ENCODE peak calls at places on chromosomes 13 and 19, in five cellular contexts. A is left ventricle myocardium inferior, H is SK-N-SH, V is mesendoderm, L is colonic mucosa. Z is an unnamed sample. For H3K4me1, the result is how much of the 10 kb centered on the place peaks cover.

GRCh38 chr13:27704681-27705080 is 83.0 kb downstream of the POLR1D start:
- DNase-seq in V (no peak), L (no peak), H (no peak), A (no peak), Z (no peak)

GRCh38 chr19:3494051-3494450 is 6.4 kb downstream of the DOHH start:
- DNase-seq in V (peak), L (no peak), H (peak), A (no peak), Z (no peak)

GRCh38 chr13:108213946-108214345 is 1.4 kb downstream of the LIG4 start:
- DNase-seq in A (no peak), L (no peak), V (no peak), H (no peak), Z (no peak)

GRCh38 chr13:113558461-113558860 is 26.1 kb upstream of the TFDP1 start:
- DNase-seq in H (no peak), V (no peak), L (peak), A (no peak), Z (no peak)

GRCh38 chr13:24557121-24557520 is 44.5 kb upstream of the PARP4 start:
- DNase-seq in A (no peak), H (peak), V (no peak), L (no peak), Z (no peak)

GRCh38 chr13:114096031-114096485 is 36.4 kb downstream of the RASA3 start:
- DNase-seq in V (no peak), A (no peak), H (no peak), L (no peak), Z (no peak)

GRCh38 chr19:55419624-55420236 is 12.1 kb upstream of the UBE2S start:
- DNase-seq in A (no peak), V (no peak), H (no peak), L (no peak), Z (no peak)

GRCh38 chr13:25046985-25047660 is 48.8 kb upstream of the PABPC3 start:
- DNase-seq in H (peak), L (no peak), A (no peak), V (peak), Z (no peak)

GRCh38 chr13:112116187-112116950 is 49.4 kb downstream of the SOX1 start:
- DNase-seq in V (no peak), A (no peak), H (no peak), L (no peak), Z (no peak)

GRCh38 chr13:50426932-50427331 is 411.7 kb downstream of the KCNRG start:
- DNase-seq in H (no peak), L (no peak), A (no peak), V (no peak), Z (no peak)

GRCh38 chr19:48746738-48747575 is at the start of gene IZUMO1:
- DNase-seq in V (peak), L (peak), H (peak), A (peak), Z (no peak)

GRCh38 chr19:11530432-11530831 is 1.5 kb upstream of the ECSIT start:
- DNase-seq in L (peak), A (peak), H (peak), V (peak), Z (peak)

GRCh38 chr13:78228211-78228610 is 309.6 kb upstream of the EDNRB start:
- DNase-seq in A (no peak), H (no peak), L (no peak), V (no peak), Z (no peak)

GRCh38 chr13:59766236-59766635 is 397.5 kb downstream of the DIAPH3 start:
- DNase-seq in H (no peak), V (peak), A (no peak), L (no peak), Z (no peak)

GRCh38 chr19:40613669-40614594 is 12.8 kb downstream of the LTBP4 start:
- DNase-seq in L (peak), H (no peak), A (peak), V (peak), Z (no peak)

GRCh38 chr19:49057636-49058234 is at the start of gene CGB7:
- DNase-seq in H (peak), A (peak), L (peak), V (peak), Z (no peak)

GRCh38 chr19:14349426-14349825 is 31.8 kb upstream of the ADGRE5 start:
- DNase-seq in L (no peak), A (no peak), H (no peak), V (no peak), Z (no peak)

GRCh38 chr13:99434258-99434788 is 66.9 kb upstream of the TM9SF2 start:
- DNase-seq in H (no peak), L (no peak), A (no peak), V (peak), Z (no peak)

GRCh38 chr19:55931936-55932386 is at the start of gene NLRP13:
- DNase-seq in L (no peak), A (no peak), V (no peak), H (no peak), Z (no peak)

GRCh38 chr13:23578411-23579071 is 8.3 kb downstream of the TNFRSF19 start:
- DNase-seq in V (peak), L (peak), H (peak), A (peak), Z (peak)

GRCh38 chr19:44552324-44552723 is 22.8 kb upstream of the CEACAM20 start:
- DNase-seq in L (peak), H (peak), V (peak), A (no peak), Z (peak)

GRCh38 chr19:33796164-33797100 is at the start of gene KCTD15:
- DNase-seq in V (peak), A (peak), L (peak), H (peak), Z (no peak)

GRCh38 chr19:4471400-4472173 is 510 bp upstream of the HDGFL2 start:
- DNase-seq in V (peak), H (peak), A (peak), L (peak), Z (peak)

GRCh38 chr13:114071991-114072390 is 60.4 kb downstream of the RASA3 start:
- DNase-seq in A (no peak), L (no peak), V (no peak), H (no peak), Z (no peak)

GRCh38 chr19:4474504-4475136 is 2.5 kb downstream of the HDGFL2 start:
- DNase-seq in L (no peak), A (no peak), V (peak), H (peak), Z (peak)

GRCh38 chr19:35363001-35363590 is 4.8 kb downstream of the FFAR3 start:
- DNase-seq in A (no peak), V (no peak), L (no peak), H (no peak), Z (no peak)

GRCh38 chr19:35362261-35363000 is 4.2 kb downstream of the FFAR3 start:
- DNase-seq in A (no peak), H (no peak), L (no peak), V (no peak), Z (no peak)

GRCh38 chr19:35360880-35361420 is 2.7 kb downstream of the FFAR3 start:
- DNase-seq in H (no peak), A (no peak), V (no peak), L (no peak), Z (no peak)

GRCh38 chr19:35365303-35365702 is 5.6 kb upstream of the GPR42 start:
- DNase-seq in L (no peak), A (no peak), V (no peak), H (no peak), Z (no peak)

GRCh38 chr19:35363711-35364425 is 5.6 kb downstream of the FFAR3 start:
- DNase-seq in H (no peak), L (no peak), V (no peak), A (no peak), Z (no peak)
- H3K4me1 ChIP-seq in H (under half), L (under half), V (under half), A (under half), Z (under half)

DNA sequence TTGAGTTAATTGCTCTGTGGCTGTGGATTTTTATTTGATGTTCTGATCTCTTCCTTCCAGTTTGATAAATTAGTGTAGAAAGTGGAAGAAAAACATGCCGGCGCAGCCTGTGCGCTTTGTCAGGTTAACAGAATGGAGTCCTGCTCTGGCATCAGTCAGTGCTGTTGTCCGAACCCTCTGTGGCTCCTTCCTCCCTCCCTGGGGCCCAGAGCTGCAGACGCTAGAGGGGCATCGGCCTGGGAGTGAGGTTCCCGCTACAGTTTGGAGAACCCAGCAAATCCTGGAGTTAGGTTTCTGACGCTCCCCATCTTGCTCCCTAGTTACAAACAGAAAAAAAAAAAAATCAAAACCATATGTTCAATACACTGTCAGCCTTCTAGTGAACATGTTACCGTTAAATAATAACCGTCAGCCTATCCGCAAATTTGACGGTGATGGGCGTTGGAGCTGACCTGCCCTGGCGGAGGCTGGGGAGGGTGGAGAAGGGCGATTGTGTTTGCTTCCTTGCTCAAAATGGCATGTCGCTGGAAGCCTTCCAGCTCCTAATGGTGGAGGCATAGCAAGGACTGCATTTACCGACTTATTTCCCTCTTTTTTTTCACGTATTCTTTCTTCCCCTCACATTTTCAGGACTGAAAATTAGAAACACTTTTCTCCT is 13.5 kb downstream of the MBNL2 start:
- DNase-seq in V (no peak), A (no peak), L (peak), H (peak), Z (no peak)
- H3K4me3 ChIP-seq in V (no peak), A (peak), L (no peak), H (peak), Z (no peak)

GRCh38 chr19:584240-585001 is 5.3 kb upstream of the HCN2 start:
- DNase-seq in H (peak), A (peak), L (no peak), V (peak), Z (peak)
- H3K4me1 ChIP-seq in H (under half), A (half or more), L (under half), V (under half), Z (under half)

GRCh38 chr13:44012910-44013309 is 133.2 kb downstream of the LACC1 start:
- DNase-seq in L (no peak), V (no peak), A (no peak), H (no peak), Z (no peak)

GRCh38 chr13:44015808-44016207 is 136.1 kb downstream of the LACC1 start:
- DNase-seq in H (no peak), A (no peak), V (no peak), L (no peak), Z (no peak)

GRCh38 chr13:44015133-44015532 is 135.4 kb downstream of the LACC1 start:
- DNase-seq in H (no peak), V (no peak), L (no peak), A (no peak), Z (no peak)

GRCh38 chr13:44014501-44014900 is 134.8 kb downstream of the LACC1 start:
- DNase-seq in V (no peak), A (no peak), H (no peak), L (no peak), Z (no peak)

DNA sequence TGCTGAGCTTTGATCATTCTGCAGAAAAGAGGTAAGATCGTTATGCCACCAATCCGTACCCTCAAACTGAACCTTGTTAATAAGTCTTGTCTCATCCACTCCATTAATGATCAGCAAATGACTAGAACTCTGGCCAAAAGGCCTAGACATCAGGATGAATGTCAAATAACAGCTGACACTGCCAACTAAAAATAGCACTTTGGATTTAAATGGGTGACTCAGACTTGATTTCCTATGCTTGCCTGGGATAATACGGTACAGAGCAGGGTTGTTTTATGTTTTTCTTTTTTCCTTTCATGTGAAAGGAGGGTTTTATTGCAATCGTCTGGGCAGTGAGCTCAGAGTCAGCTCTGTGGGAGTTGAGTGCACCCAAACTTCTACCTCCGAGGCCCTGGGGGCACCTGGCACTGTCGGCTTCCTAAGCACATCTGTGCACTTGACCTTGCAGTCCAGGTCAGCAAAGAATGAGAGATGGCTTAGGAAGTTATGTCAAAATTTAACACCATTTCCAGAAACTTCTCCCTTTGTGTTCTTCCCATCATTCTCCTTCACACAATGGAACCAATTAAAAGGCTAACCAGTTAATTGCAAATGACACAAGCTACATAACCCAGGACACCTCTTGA is 134.1 kb downstream of the LACC1 start:
- DNase-seq in V (no peak), L (no peak), A (no peak), H (no peak), Z (no peak)
- H3K4me3 ChIP-seq in V (no peak), L (no peak), A (no peak), H (no peak), Z (no peak)

GRCh38 chr19:13342672-13343071 is 163.6 kb downstream of the CACNA1A start:
- DNase-seq in H (no peak), L (no peak), A (no peak), V (no peak), Z (no peak)

GRCh38 chr19:13334801-13335481 is 171.3 kb downstream of the CACNA1A start:
- DNase-seq in A (no peak), L (no peak), H (no peak), V (no peak), Z (no peak)

GRCh38 chr19:13337181-13337580 is 169.1 kb downstream of the CACNA1A start:
- DNase-seq in A (no peak), H (no peak), V (no peak), L (no peak), Z (no peak)

GRCh38 chr19:13343514-13343913 is 162.8 kb downstream of the CACNA1A start:
- DNase-seq in V (no peak), A (no peak), L (no peak), H (no peak), Z (no peak)

GRCh38 chr19:13339869-13340268 is 166.4 kb downstream of the CACNA1A start:
- DNase-seq in A (no peak), L (no peak), V (no peak), H (no peak), Z (no peak)
- H3K4me1 ChIP-seq in A (under half), L (under half), V (under half), H (under half), Z (under half)

DNA sequence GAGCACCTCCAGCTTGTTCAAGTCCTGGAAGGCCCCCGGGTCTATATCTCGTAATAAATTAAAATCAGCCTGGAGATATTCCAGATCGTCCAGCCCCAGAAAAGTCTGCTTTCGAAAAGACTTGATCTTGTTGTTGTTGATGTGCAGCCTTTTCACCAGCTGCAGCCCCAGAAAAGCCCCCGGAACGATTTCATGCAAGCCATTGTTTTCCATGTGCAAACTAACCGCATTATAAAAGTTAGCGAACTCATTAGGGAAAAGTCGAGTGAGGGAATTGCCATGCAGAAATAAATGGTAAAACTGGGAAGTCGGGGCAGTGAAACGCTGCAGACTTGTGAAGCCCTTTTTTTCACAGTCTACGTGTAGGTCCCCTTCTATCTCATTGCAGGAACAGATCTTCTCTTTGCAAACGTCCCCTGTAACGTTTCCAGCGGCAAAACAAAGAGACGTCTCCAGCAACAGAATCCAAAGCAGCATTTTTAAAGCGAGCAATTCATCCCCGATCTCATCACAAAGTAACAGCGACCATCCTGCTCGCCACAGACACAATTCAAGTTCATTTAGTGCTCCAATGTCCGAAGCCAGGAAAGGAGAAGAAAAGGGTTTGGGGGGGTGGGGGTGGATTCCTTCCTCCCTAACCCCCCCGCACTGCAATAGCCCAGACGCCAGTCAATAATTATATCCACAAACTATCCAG is 1.1 kb downstream of the SLITRK1 start:
- DNase-seq in A (no peak), L (no peak), H (no peak), V (no peak), Z (no peak)
- H3K4me3 ChIP-seq in A (no peak), L (no peak), H (no peak), V (no peak), Z (no peak)

DNA sequence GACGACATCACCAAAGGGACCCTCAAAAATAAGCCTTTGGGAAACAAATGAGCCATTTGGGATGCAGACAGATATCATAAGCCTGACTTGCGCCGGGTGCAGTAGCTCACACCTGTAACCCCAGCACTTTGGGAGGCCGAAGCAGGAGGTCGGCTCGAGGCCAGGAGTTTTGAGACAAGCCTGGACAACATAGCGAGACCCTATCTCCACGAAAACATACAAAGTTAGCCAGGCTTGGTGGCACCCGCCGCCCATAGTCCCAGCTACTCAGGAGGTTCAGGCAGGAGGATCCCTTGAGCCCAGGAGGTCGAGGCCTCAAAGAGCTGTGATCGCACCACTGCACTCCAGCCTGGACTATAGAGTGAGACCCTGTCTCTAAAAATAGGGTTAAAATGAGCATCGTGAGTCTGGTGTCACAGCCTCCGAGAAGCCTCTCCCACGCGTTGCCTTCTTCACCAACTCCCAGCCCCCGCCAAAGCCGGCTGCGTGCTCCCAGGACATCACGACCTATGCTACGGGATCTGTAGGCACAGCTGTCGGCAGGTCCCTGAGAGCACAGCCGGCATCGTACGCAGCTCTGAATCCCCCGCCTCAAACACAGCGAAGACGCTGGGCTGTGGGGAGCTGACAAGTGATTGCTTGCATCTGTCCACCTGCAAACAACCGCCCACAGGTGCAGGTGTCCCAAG is 1.6 kb downstream of the REXO1 start:
- DNase-seq in H (no peak), A (no peak), V (no peak), L (no peak), Z (no peak)
- H3K4me1 ChIP-seq in H (under half), A (half or more), V (under half), L (under half), Z (under half)

GRCh38 chr13:92175330-92175729 is 776.9 kb downstream of the GPC5 start:
- DNase-seq in H (peak), L (peak), A (no peak), V (peak), Z (no peak)
- H3K4me3 ChIP-seq in H (no peak), L (no peak), A (no peak), V (no peak), Z (no peak)

DNA sequence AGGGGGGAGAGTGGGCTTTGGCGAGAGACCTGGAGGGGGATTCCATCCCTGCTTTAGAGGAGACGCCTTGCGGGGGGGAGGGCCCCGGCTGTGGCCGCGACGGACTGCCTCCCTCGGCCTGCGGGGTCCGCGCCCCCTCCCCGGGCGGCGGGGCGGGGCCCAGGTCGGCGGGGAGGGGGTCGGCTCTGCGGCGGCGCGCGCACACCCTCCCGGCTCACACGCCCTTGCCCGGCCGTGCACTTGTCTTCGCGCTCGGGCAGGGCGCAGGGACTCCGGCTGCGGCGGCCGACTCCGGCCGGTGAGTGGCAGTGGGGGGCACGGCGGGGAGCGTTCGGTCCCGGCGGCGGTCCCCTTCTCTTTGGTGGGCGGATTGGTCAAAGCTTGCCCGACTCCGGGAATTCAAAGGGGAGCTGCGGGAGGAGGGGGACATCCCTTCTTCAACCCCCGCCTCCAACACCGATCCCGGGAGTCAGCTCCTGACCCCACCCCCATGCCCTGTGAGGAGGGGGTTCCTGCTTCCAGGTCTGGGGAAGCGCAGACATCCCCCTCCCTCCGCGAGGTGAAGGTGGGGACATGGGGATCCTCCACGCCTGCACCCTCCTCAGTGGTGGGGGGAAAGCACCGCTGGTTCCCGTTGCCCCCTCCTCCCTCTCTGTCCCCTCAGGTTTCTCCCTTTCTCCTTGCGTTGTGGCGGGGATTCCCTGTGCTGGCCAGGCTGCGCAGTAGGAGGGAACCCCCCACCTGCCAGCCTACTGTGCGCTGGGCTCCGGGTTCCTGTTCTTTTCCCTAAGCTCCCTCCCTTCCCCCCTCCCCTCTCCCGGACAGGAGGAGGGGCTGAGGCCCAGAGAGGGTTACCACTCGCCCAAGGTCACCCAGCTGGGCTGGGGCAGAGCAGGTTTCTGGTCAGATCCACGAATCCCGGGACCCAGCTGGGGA is 14.6 kb upstream of the KCNN1 start:
- DNase-seq in V (no peak), A (no peak), H (peak), L (no peak), Z (no peak)
- H3K4me1 ChIP-seq in V (under half), A (half or more), H (under half), L (under half), Z (under half)